ENCODE peak calls at places on chromosomes 6 and 20, in ten cellular contexts. M is GM12878, R is stomach, N is K562, D is endothelial cell of umbilical vein, E is transverse colon, C is HCT116, T is spleen, Z is upper lobe of left lung, F is H1. W is an unnamed sample.

GRCh38 chr6:130575971-130576370 is 210.2 kb downstream of the TMEM200A start:
- DNase-seq in M (peak; percentile 87), R (no peak), N (no peak), D (no peak), E (peak; percentile 23), C (no peak), T (peak; percentile 67), Z (no peak), F (no peak), W (no peak)

GRCh38 chr20:1083431-1084080 is 34.8 kb upstream of the PSMF1 start:
- DNase-seq in M (peak; percentile 9), R (no peak), N (no peak), D (no peak), E (no peak), C (no peak), T (no peak), Z (no peak), F (no peak), W (no peak)

GRCh38 chr20:24118781-24119175 is 130.2 kb upstream of the GGTLC1 start:
- DNase-seq in M (no peak), R (no peak), N (no peak), D (peak; percentile 90), E (no peak), C (no peak), T (no peak), Z (no peak), F (no peak), W (no peak)

GRCh38 chr6:137709424-137710281 is 157.4 kb upstream of the TNFAIP3 start:
- DNase-seq in M (no peak), R (no peak), N (no peak), D (no peak), E (no peak), C (no peak), T (no peak), Z (no peak), F (no peak), W (no peak)

GRCh38 chr6:15480546-15480945 is 182.3 kb downstream of the DTNBP1 start:
- DNase-seq in M (no peak), R (no peak), N (no peak), D (no peak), E (no peak), C (no peak), T (no peak), Z (no peak), F (no peak), W (no peak)

GRCh38 chr6:114063956-114064355 is 93.0 kb upstream of the HDAC2 start:
- DNase-seq in M (no peak), R (no peak), N (no peak), D (no peak), E (no peak), C (no peak), T (no peak), Z (no peak), F (no peak), W (no peak)

GRCh38 chr20:24966317-24967012 is 17.4 kb downstream of the CST7 start:
- DNase-seq in M (no peak), R (no peak), N (no peak), D (no peak), E (no peak), C (no peak), T (peak; percentile 54), Z (no peak), F (no peak), W (no peak)

GRCh38 chr6:43247115-43247999 is 4.1 kb downstream of the TTBK1 start:
- DNase-seq in M (no peak), R (peak; percentile 82), N (peak; percentile 83), D (peak; percentile 66), E (peak; percentile 83), C (peak; percentile 24), T (peak; percentile 97), Z (peak; percentile 88), F (no peak), W (peak; percentile 36)

GRCh38 chr20:40657526-40657925 is 31.5 kb downstream of the MAFB start:
- DNase-seq in M (no peak), R (no peak), N (no peak), D (no peak), E (no peak), C (no peak), T (no peak), Z (no peak), F (no peak), W (no peak)

GRCh38 chr6:121994936-121995335 is 404.5 kb upstream of the HSF2 start:
- DNase-seq in M (no peak), R (no peak), N (no peak), D (no peak), E (no peak), C (no peak), T (no peak), Z (no peak), F (no peak), W (no peak)

DNA sequence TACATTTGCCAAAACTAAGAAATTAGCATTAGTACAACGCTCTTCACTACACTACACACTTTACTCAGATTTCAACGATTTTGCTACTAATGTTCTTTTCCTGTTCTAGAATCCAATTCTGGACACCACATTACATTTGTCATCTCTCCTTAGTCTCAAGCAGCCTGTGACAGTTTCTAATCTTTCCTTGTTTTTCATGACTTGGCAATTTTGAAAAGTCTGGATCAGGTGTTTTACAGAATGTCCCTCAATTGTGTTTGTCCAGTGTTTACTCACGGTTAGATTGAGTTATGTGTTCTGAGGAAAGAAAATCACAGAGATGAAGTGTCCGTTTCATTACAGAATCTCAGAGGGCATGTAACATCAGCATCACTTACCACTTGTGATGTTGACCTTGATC is 372.6 kb downstream of the TFAP2A start:
- DNase-seq in M (no peak), R (no peak), N (no peak), D (no peak), E (no peak), C (no peak), T (no peak), Z (no peak), F (no peak), W (no peak)
- H3K4me3 ChIP-seq in M (no peak overlapping the region), R (no peak overlapping the region), N (no peak overlapping the region), D (no peak overlapping the region), E (no peak overlapping the region), C (no peak overlapping the region), T (no peak overlapping the region), Z (no peak overlapping the region), F (no peak overlapping the region), W (no peak overlapping the region)

DNA sequence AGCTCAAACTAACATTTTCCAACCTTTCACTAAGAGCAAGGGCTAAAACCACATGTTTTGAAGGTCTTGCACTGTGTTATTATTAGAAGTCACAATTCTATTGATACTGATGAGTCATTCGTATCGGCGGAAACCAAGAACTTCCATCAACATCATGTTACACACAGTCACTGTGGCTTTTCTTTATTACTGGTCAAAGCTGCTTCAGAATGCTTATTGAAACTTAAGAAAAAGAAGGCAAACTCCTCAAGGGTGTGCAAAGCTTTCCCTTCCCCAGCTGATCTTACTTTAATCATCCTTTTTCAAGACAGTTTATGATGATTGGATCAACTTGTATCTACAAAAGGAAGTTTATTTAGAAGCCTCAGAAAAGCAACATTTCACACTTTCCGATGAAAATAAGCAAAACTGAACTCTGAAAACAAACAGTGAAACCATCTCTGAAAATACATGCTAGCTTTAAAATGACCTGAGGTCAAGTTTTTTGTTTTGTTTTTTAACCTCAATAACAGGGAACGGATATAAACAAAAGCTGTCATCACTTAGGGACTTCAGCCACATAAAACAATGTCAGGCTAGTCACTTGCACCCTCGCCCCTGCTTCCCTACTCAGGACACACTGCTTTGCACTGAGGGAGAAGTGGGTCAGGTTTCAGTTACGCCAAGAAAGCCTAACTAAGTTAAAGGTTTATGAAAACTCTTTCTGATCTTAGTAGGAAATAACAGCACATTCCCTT is 11.7 kb downstream of the BACH2 start:
- DNase-seq in M (peak; percentile 76), R (no peak), N (peak; percentile 41), D (peak; percentile 87), E (no peak), C (peak; percentile 56), T (peak; percentile 66), Z (no peak), F (no peak), W (no peak)
- TF ChIP-seq POLR2A in M (no peak), R (no peak), N (no peak), D (no peak), E (no peak), C (no peak), T (no peak), Z (no peak), F (no peak), W (no peak)

DNA sequence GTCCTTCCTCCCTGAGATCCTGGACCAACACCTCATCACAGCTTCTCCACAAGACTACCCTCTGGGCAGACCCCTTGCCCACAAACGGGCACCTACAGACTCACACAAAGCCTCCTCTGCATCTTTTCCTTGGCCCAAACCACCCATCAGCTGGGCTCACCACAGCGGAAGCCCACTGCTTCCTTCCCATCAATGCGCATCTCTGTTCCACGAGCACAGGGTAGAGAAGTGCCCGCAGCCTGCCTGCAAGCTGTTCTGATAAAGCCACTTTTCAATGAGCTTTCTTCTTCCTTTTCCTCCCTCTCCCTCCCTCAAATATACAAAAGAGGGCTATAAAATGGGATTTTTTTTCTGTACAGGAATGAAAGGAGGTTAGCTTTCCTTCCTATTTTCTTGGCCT is 111.2 kb downstream of the NFATC2 start:
- DNase-seq in M (no peak), R (no peak), N (no peak), D (no peak), E (no peak), C (no peak), T (no peak), Z (no peak), F (no peak), W (no peak)
- TF ChIP-seq POLR2AphosphoS5 in M (no peak), R (no peak), N (no peak), D (no peak), E (no peak), C (no peak), T (peak; percentile 49), Z (no peak), F (no peak), W (no peak)

GRCh38 chr20:45164906-45165305 is 9.8 kb upstream of the PI3 start:
- DNase-seq in M (no peak), R (no peak), N (no peak), D (no peak), E (no peak), C (no peak), T (no peak), Z (no peak), F (no peak), W (no peak)

GRCh38 chr20:45157977-45158376 is 16.7 kb upstream of the PI3 start:
- DNase-seq in M (no peak), R (no peak), N (no peak), D (peak; percentile 19), E (no peak), C (peak; percentile 8), T (no peak), Z (no peak), F (no peak), W (no peak)

DNA sequence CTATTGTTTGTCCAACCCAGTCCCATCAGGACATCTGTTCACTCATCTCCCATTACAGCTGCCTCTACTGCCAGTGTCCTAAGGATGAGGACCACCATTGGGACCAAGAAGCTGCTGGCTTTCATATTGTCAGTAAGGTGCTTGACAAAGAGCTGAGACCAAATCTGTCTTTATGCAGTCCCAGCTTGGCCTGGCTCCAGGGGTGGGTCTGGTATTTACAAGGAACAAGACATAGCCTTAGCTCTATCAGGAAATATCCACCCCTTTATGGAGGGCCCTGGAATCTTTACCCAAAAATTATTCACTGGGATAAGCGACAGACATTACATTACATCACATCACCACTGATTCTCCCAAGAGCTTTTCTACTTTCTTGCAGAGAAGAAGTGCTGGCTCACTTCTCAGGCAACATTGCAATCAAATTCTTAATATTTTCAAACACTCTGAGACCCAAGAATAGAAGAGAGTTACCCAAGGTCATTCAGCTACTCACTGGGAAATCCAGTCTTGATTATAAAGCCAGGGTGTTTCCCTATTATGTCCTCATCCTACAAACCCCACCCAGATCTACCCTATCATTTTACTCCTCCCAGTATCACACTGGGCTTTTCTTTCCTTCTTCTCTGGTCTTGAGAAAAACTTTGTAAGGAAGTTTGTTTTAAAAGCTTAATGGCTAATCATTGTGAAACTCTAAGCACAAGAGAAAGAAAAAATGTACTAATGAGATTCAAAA is 11.5 kb upstream of the PI3 start:
- DNase-seq in M (no peak), R (no peak), N (no peak), D (no peak), E (peak; percentile 83), C (no peak), T (no peak), Z (no peak), F (no peak), W (no peak)
- H3K4me3 ChIP-seq in M (no peak overlapping the region), R (no peak overlapping the region), N (no peak overlapping the region), D (no peak overlapping the region), E (no peak overlapping the region), C (no peak overlapping the region), T (no peak overlapping the region), Z (no peak overlapping the region), F (no peak overlapping the region), W (no peak overlapping the region)